ENCODE peak calls at places on chromosome 3, in seven cellular contexts. X is kidney, R is heart right ventricle, F is heart left ventricle, O is prostate gland, P is AG04449, J is epithelial cell of proximal tubule. K is an unnamed sample.
A peak's percentile ranks its signal among the peaks of the same experiment; 100 is the strongest.

GRCh38 chr3:99504258-99504657 is 134.1 kb upstream of the COL8A1 start:
- DNase-seq in O (no peak), P (no peak), R (no peak), X (no peak), F (no peak), J (no peak), K (peak; percentile 89)

GRCh38 chr3:60086811-60087210 is 1037.0 kb upstream of the CFAP20DC start:
- DNase-seq in F (no peak), P (no peak), O (no peak), J (no peak), X (no peak), R (no peak), K (peak; percentile 46)

GRCh38 chr3:185176756-185177359 is 24.0 kb upstream of the C3orf70 start:
- DNase-seq in J (no peak), P (no peak), R (peak; percentile 24), F (no peak), X (no peak), O (no peak), K (peak; percentile 45)

GRCh38 chr3:118641608-118642007 is 393.0 kb downstream of the IGSF11 start:
- DNase-seq in O (no peak), R (no peak), P (no peak), J (no peak), F (no peak), X (no peak), K (no peak)

GRCh38 chr3:184388164-184388935 is 8.5 kb downstream of the CHRD start:
- DNase-seq in F (no peak), R (no peak), J (no peak), O (no peak), X (no peak), P (no peak), K (no peak)

GRCh38 chr3:56960234-56960917 is 100.1 kb upstream of the SPATA12 start:
- DNase-seq in F (no peak), P (no peak), J (no peak), X (no peak), O (no peak), R (no peak), K (no peak)

GRCh38 chr3:156307704-156308103 is 187.3 kb downstream of the KCNAB1 start:
- DNase-seq in J (no peak), O (no peak), X (no peak), R (peak; percentile 53), F (peak; percentile 72), P (no peak), K (peak; percentile 79)

GRCh38 chr3:79038636-79039035 is 729.2 kb downstream of the ROBO1 start:
- DNase-seq in J (no peak), P (no peak), X (no peak), F (no peak), R (no peak), O (no peak), K (peak; percentile 56)

GRCh38 chr3:23174426-23175039 is 28.6 kb upstream of the UBE2E2 start:
- DNase-seq in F (peak; percentile 51), O (no peak), X (no peak), P (no peak), J (no peak), R (peak; percentile 43), K (no peak)

GRCh38 chr3:169234595-169234994 is 428.9 kb downstream of the MECOM start:
- DNase-seq in X (no peak), P (no peak), J (no peak), F (no peak), O (no peak), R (no peak), K (no peak)

GRCh38 chr3:119585867-119586570 is 6.7 kb downstream of the ADPRH start:
- DNase-seq in P (no peak), O (no peak), R (no peak), J (no peak), X (no peak), F (no peak), K (peak; percentile 19)

GRCh38 chr3:177574232-177574856 is 377.1 kb upstream of the TBL1XR1 start:
- DNase-seq in X (no peak), P (peak; percentile 69), O (peak; percentile 72), R (peak; percentile 38), J (no peak), F (no peak), K (peak; percentile 86)

GRCh38 chr3:71593106-71593505 is 9.6 kb upstream of the FOXP1 start:
- DNase-seq in O (no peak), R (no peak), J (no peak), X (no peak), F (no peak), P (no peak), K (no peak)

GRCh38 chr3:118988198-118988842 is 46.3 kb downstream of the IGSF11 start:
- DNase-seq in X (no peak), J (no peak), F (no peak), O (no peak), P (no peak), R (no peak), K (no peak)

GRCh38 chr3:55675478-55675877 is 188.4 kb upstream of the WNT5A start:
- DNase-seq in R (no peak), F (no peak), O (no peak), P (no peak), J (no peak), X (no peak), K (no peak)

GRCh38 chr3:24550588-24550987 is 55.9 kb upstream of the THRB start:
- DNase-seq in J (no peak), P (no peak), F (no peak), X (no peak), R (no peak), O (no peak), K (peak; percentile 31)

GRCh38 chr3:52231502-52232278 is 6.2 kb upstream of the TLR9 start:
- DNase-seq in O (peak; percentile 60), F (peak; percentile 91), X (no peak), R (peak; percentile 63), P (no peak), J (no peak), K (peak; percentile 52)

GRCh38 chr3:42022355-42022754 is 60.5 kb upstream of the ULK4 start:
- DNase-seq in J (no peak), O (no peak), F (no peak), R (no peak), P (no peak), X (no peak), K (no peak)

GRCh38 chr3:42024578-42025387 is 62.9 kb upstream of the ULK4 start:
- DNase-seq in R (no peak), O (no peak), F (no peak), X (no peak), P (no peak), J (peak; percentile 62), K (peak; percentile 7)

GRCh38 chr3:42028474-42028873 is 62.7 kb upstream of the TRAK1 start:
- DNase-seq in O (no peak), F (no peak), J (no peak), R (no peak), P (no peak), X (no peak), K (no peak)

GRCh38 chr3:42023380-42023779 is 61.5 kb upstream of the ULK4 start:
- DNase-seq in X (no peak), R (no peak), P (no peak), F (no peak), O (no peak), J (no peak), K (no peak)

GRCh38 chr3:42025388-42026138 is 63.7 kb upstream of the ULK4 start:
- DNase-seq in P (peak; percentile 90), R (peak; percentile 97), X (peak; percentile 94), J (peak; percentile 64), O (peak; percentile 85), F (peak; percentile 85), K (peak; percentile 98)
- H3K4me3 ChIP-seq in P (peak overlapping the region; percentile 31), R (peak overlapping the region; percentile 24), X (peak overlapping the region; percentile 30), J (peak overlapping the region; percentile 20), O (no peak overlapping the region), F (peak overlapping the region; percentile 21), K (no peak overlapping the region)

DNA sequence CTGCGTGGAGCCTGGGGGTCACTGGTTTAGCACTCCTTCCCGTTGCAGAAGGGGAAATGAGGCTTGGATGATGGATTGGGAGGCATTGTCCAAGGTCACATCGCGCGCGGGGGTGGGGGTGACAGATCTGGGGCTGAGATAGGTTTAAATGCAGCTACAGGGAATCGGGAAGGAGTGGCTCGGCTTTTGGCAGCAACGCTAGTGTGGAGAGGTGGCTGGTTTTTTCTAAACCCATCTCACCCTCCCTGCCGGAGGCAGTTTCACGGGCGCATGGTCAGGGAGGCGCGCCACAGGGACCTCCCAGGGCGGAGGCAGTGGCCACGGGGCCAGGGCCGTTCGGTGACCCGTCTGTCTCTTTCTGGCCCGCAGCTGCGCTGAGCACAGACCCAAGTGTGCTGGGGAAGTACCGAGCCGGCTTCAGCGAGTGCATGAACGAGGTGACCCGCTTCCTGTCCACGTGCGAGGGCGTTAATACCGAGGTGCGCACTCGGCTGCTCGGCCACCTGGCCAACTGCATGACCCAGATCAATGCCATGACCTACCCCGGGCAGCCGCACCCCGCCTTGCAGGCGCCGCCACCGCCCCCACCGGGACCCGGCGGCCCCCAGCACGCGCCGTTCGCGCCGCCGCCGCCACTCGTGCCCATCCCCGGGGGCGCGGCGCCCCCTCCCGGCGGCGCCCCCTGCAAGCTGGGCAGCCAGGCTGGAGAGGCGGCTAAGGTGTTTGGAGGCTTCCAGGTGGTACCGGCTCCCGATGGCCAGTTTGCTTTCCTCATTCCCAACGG is 1.6 kb downstream of the HES1 start:
- DNase-seq in F (peak; percentile 84), O (peak; percentile 62), J (no peak), P (no peak), R (peak; percentile 80), X (peak; percentile 96), K (peak; percentile 59)
- TF ChIP-seq CTCF in F (peak; percentile 53), O (peak; percentile 48), J (peak; percentile 42), P (peak; percentile 53), R (peak; percentile 44), X (peak; percentile 43), K (peak; percentile 18)

DNA sequence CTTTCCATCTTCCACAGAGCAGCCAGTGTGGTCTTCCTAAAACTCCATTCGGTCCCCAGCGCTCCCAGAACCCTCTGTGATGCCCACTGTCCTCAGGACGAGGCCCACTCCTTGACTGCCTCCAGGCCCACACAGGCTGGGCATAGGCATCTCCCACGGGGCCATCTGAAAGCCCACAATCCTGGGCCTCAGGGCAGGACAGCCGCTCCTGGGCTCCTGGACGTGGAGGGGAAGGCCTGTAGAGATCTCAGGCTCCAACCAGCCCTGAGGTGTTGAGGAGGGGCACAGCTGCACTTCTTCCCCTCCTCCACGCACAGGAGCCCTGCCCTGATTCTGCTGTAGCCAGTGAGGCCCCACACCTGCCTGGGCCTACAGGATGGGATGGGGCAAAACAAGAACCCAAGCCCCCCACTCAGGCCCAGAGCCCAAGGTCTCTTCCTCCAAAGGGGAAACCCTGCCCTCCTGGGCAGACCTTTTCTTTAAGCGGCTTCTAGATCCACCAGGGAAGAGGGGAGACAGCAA is 26.0 kb downstream of the SHISA5 start:
- DNase-seq in O (no peak), P (no peak), R (no peak), J (no peak), F (no peak), X (peak; percentile 54), K (no peak)
- H3K4me3 ChIP-seq in O (no peak overlapping the region), P (no peak overlapping the region), R (no peak overlapping the region), J (no peak overlapping the region), F (peak overlapping the region; percentile 25), X (no peak overlapping the region), K (no peak overlapping the region)

DNA sequence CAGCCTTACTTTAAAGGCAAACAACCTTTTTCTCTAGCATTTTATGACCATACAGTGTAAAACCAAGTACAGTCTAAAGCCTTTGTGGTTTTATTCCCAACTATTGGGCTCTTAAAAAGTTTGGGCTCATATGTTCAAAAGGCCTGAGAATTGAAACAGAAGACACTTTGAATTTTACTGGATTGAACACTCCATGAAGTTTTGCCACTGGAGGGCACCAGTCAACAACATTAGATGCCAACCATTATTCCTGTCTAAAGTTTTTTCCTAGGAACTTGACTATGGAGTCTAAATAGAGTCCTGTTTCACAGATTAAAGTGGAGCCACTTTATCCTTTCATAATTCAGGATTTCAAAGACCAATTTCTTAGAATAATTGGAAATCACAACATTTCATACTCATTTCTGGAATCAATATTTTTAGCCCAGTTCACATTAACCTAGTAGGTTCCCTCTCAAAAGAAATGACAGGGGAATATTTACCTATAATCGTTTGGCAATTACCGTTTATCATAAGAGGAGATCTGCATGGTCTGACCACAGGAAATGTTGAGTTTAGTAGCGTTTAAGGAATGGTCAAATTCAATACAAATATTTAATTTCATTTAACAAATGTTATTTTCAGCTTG is 244.1 kb upstream of the PDZRN3 start:
- DNase-seq in J (no peak), O (peak; percentile 17), P (peak; percentile 3), X (no peak), R (peak; percentile 29), F (no peak), K (peak; percentile 53)
- TF ChIP-seq CTCF in J (peak; percentile 71), O (no peak), P (peak; percentile 49), X (peak; percentile 48), R (peak; percentile 23), F (peak; percentile 62), K (peak; percentile 66)

K was measured in fibroblast of mammary gland.